ENCODE peak calls at places on chromosomes 13 and 19, in nine cellular contexts. Q is IMR-90, X is AG04450, H is brain microvascular endothelial cell, B is ovary, W is ascending aorta, D is HCT116, K is mesendoderm, E is body of pancreas. A is an unnamed sample.

GRCh38 chr19:45191324-45191845 is 12.8 kb downstream of the BLOC1S3 start:
- DNase-seq in D (no peak), E (no peak), K (no peak), H (no peak), X (no peak), B (no peak), W (no peak), Q (no peak), A (peak)

GRCh38 chr13:21259571-21260455 is 83.4 kb downstream of the MRPL57 start:
- DNase-seq in H (no peak), Q (no peak), B (no peak), W (no peak), E (no peak), X (no peak), K (no peak), D (no peak), A (no peak)

GRCh38 chr13:39485314-39485700 is 117.7 kb downstream of the LHFPL6 start:
- DNase-seq in Q (peak), X (no peak), E (no peak), D (no peak), W (no peak), B (no peak), H (no peak), K (peak), A (no peak)

GRCh38 chr19:58056261-58056660 is 2.8 kb upstream of the ZNF135 start:
- DNase-seq in X (no peak), D (no peak), B (no peak), Q (no peak), K (no peak), E (no peak), W (no peak), H (no peak), A (no peak)

GRCh38 chr19:15437355-15438123 is 12.2 kb downstream of the WIZ start:
- DNase-seq in E (no peak), Q (peak), W (no peak), H (no peak), D (no peak), K (no peak), B (no peak), X (no peak), A (no peak)

GRCh38 chr19:11446652-11447301 is 11.3 kb downstream of the PRKCSH start:
- DNase-seq in W (no peak), K (peak), H (no peak), X (no peak), B (no peak), E (peak), Q (no peak), D (no peak), A (no peak)

GRCh38 chr13:79423801-79424642 is 18.0 kb upstream of the RBM26 start:
- DNase-seq in Q (peak), H (no peak), X (peak), K (peak), E (no peak), B (no peak), D (peak), W (no peak), A (no peak)

GRCh38 chr19:17469092-17469370 is 1.3 kb upstream of the SLC27A1 start:
- DNase-seq in Q (peak), E (no peak), B (no peak), H (no peak), D (no peak), W (no peak), X (no peak), K (no peak), A (no peak)

GRCh38 chr13:113123226-113124150 is 889 bp downstream of the F10 start:
- DNase-seq in K (peak), W (peak), X (no peak), B (no peak), E (no peak), D (no peak), Q (no peak), H (no peak), A (no peak)

GRCh38 chr13:48236528-48237353 is 3.7 kb downstream of the ITM2B start:
- DNase-seq in E (no peak), W (no peak), Q (no peak), H (no peak), K (peak), B (no peak), D (no peak), X (no peak), A (no peak)

GRCh38 chr19:41427647-41428480 is 690 bp upstream of the B3GNT8 start:
- DNase-seq in E (peak), D (no peak), W (no peak), K (peak), H (no peak), Q (no peak), X (no peak), B (no peak), A (peak)

GRCh38 chr19:50729894-50730293 is 6.7 kb downstream of the CLEC11A start:
- DNase-seq in D (no peak), H (no peak), K (no peak), Q (no peak), B (no peak), E (no peak), W (no peak), X (no peak), A (no peak)

GRCh38 chr13:74974234-74974879 is 507.6 kb downstream of the TBC1D4 start:
- DNase-seq in H (no peak), K (no peak), X (no peak), Q (no peak), W (no peak), E (no peak), D (no peak), B (no peak), A (no peak)

GRCh38 chr13:25654332-25654731 is 282.6 kb downstream of the ATP8A2 start:
- DNase-seq in D (no peak), K (no peak), H (no peak), E (no peak), W (no peak), Q (no peak), X (no peak), B (no peak), A (no peak)

GRCh38 chr19:34504273-34504808 is 22.8 kb downstream of the WTIP start:
- DNase-seq in B (no peak), D (no peak), H (no peak), Q (no peak), X (no peak), K (no peak), W (no peak), E (no peak), A (no peak)

GRCh38 chr13:50914301-50914700 is 4.7 kb downstream of the RNASEH2B start:
- DNase-seq in K (no peak), E (no peak), X (no peak), H (no peak), W (no peak), D (no peak), B (no peak), Q (no peak), A (no peak)

GRCh38 chr19:54390942-54391577 is 24.2 kb upstream of the TTYH1 start:
- DNase-seq in B (peak), H (peak), Q (peak), D (peak), E (peak), K (peak), X (peak), W (no peak), A (no peak)

GRCh38 chr13:108597943-108598342 is 31.5 kb upstream of the MYO16 start:
- DNase-seq in D (no peak), X (no peak), B (no peak), K (no peak), Q (no peak), W (no peak), H (peak), E (no peak), A (no peak)

GRCh38 chr13:34967851-34968562 is 25.9 kb downstream of the NBEA start:
- DNase-seq in H (no peak), X (no peak), Q (no peak), W (no peak), B (no peak), K (no peak), E (no peak), D (no peak), A (peak)

GRCh38 chr13:23984541-23984940 is 87.2 kb upstream of the C1QTNF9B start:
- DNase-seq in B (no peak), X (no peak), Q (no peak), K (no peak), W (no peak), D (no peak), E (peak), H (no peak), A (peak)

GRCh38 chr19:29013988-29014387 is 199.0 kb downstream of the UQCRFS1 start:
- DNase-seq in Q (no peak), H (no peak), D (no peak), W (no peak), E (no peak), X (no peak), B (no peak), K (no peak), A (no peak)

GRCh38 chr19:49823472-49823871 is 5.4 kb downstream of the MED25 start:
- DNase-seq in D (no peak), E (no peak), H (no peak), K (no peak), B (no peak), Q (no peak), X (no peak), W (no peak), A (no peak)

GRCh38 chr19:10009269-10009665 is 1.0 kb downstream of the COL5A3 start:
- DNase-seq in D (no peak), H (peak), E (peak), W (peak), K (peak), X (peak), B (peak), Q (peak), A (no peak)

GRCh38 chr19:57778358-57778757 is 8.9 kb downstream of the ZNF586 start:
- DNase-seq in B (no peak), W (no peak), H (no peak), X (no peak), K (no peak), D (no peak), Q (no peak), E (no peak), A (no peak)

GRCh38 chr13:99313473-99313872 is 6.3 kb upstream of the GPR183 start:
- DNase-seq in X (no peak), Q (no peak), K (peak), W (no peak), H (no peak), B (no peak), E (no peak), D (no peak), A (no peak)

GRCh38 chr19:50906217-50906616 is 5.0 kb downstream of the KLK4 start:
- DNase-seq in H (no peak), K (peak), Q (no peak), X (no peak), E (peak), B (no peak), D (no peak), W (no peak), A (no peak)

GRCh38 chr19:4058696-4059492 is 7.8 kb downstream of the ZBTB7A start:
- DNase-seq in K (no peak), D (no peak), W (no peak), Q (no peak), B (no peak), X (no peak), E (no peak), H (no peak), A (no peak)

GRCh38 chr19:1245884-1246816 is 2.2 kb upstream of the MIDN start:
- DNase-seq in K (no peak), X (no peak), B (peak), E (peak), Q (no peak), D (no peak), H (no peak), W (peak), A (no peak)

GRCh38 chr13:74406439-74406838 is 272.2 kb upstream of the KLF12 start:
- DNase-seq in E (no peak), Q (no peak), B (no peak), H (no peak), D (no peak), X (no peak), W (no peak), K (no peak), A (no peak)

GRCh38 chr13:74135306-74136088 is 1.3 kb upstream of the KLF12 start:
- DNase-seq in H (peak), D (no peak), B (peak), W (peak), Q (peak), X (no peak), E (peak), K (peak), A (peak)

GRCh38 chr13:79802389-79803140 is 321.6 kb downstream of the NDFIP2 start:
- DNase-seq in Q (no peak), B (no peak), H (no peak), E (no peak), W (no peak), D (no peak), X (no peak), K (no peak), A (no peak)

GRCh38 chr13:32211788-32212187 is 103.4 kb downstream of the ZAR1L start:
- DNase-seq in B (no peak), K (peak), W (no peak), E (no peak), Q (peak), D (no peak), X (peak), H (peak), A (no peak)

GRCh38 chr13:22800726-22801401 is 379.9 kb upstream of the SGCG start:
- DNase-seq in K (no peak), D (no peak), W (peak), Q (peak), H (no peak), E (no peak), X (no peak), B (no peak), A (peak)

DNA sequence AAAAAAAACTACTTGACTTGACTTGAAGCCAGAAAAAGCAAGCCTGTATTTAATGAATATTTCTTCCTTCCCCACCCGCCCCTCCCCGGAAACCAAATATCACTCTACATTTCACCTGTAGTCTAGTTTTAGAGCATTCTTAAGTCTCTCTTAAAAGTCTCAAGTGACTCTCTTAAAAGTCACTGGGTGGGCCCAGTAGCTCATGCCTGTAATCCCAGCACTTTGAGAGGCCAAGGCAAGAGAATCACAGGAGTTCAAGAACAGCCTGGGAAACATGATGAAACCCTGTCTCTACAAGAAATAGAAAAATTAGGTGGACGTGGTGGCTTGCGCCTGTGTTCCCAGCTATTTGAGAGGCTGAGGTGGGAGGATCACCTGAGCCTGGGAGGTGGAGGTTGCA is 72.0 kb downstream of the TSC22D1 start:
- DNase-seq in K (no peak), H (no peak), Q (no peak), B (no peak), W (no peak), X (no peak), D (no peak), E (no peak), A (no peak)
- H3K27ac ChIP-seq in K (no peak), H (no peak), Q (no peak), B (no peak), W (no peak), X (no peak), D (no peak), E (no peak), A (no peak)

GRCh38 chr13:95391325-95391724 is 90.1 kb upstream of the ABCC4 start:
- DNase-seq in H (no peak), Q (no peak), W (no peak), D (no peak), E (no peak), X (no peak), K (no peak), B (no peak), A (no peak)
- H3K27ac ChIP-seq in H (no peak), Q (no peak), W (no peak), D (no peak), E (no peak), X (no peak), K (no peak), B (no peak), A (no peak)

GRCh38 chr19:46574533-46574932 is 26.6 kb upstream of the CALM3 start:
- DNase-seq in X (no peak), B (no peak), H (no peak), K (peak), E (no peak), W (no peak), D (no peak), Q (no peak), A (no peak)
- H3K27ac ChIP-seq in X (no peak), B (no peak), H (no peak), K (no peak), E (no peak), W (no peak), D (no peak), Q (no peak), A (no peak)

GRCh38 chr19:2458054-2458453 is 1.3 kb upstream of the LMNB2 start:
- DNase-seq in H (no peak), B (no peak), D (no peak), Q (no peak), W (no peak), E (no peak), X (no peak), K (no peak), A (no peak)

GRCh38 chr19:2464389-2464788 is 7.6 kb upstream of the LMNB2 start:
- DNase-seq in E (no peak), K (no peak), Q (no peak), X (no peak), B (no peak), D (no peak), W (no peak), H (no peak), A (no peak)

GRCh38 chr19:2460245-2460644 is 3.5 kb upstream of the LMNB2 start:
- DNase-seq in Q (no peak), B (no peak), W (no peak), H (no peak), K (no peak), X (no peak), E (no peak), D (no peak), A (no peak)

GRCh38 chr19:2461751-2462634 is 5.2 kb upstream of the LMNB2 start:
- DNase-seq in X (no peak), Q (peak), K (peak), W (no peak), D (peak), B (peak), H (no peak), E (peak), A (no peak)

GRCh38 chr19:2462635-2463421 is 6.1 kb upstream of the LMNB2 start:
- DNase-seq in B (peak), Q (peak), X (peak), D (peak), E (peak), H (peak), K (peak), W (peak), A (peak)
- H3K27ac ChIP-seq in B (no peak), Q (peak), X (peak), D (peak), E (no peak), H (no peak), K (peak), W (peak), A (peak)

GRCh38 chr13:33520480-33520839 is 234.9 kb upstream of the STARD13 start:
- DNase-seq in E (no peak), B (no peak), Q (no peak), X (no peak), H (no peak), K (no peak), D (no peak), W (no peak), A (no peak)

GRCh38 chr13:33531484-33531883 is 245.9 kb upstream of the STARD13 start:
- DNase-seq in W (no peak), B (no peak), D (no peak), X (no peak), K (no peak), H (no peak), Q (no peak), E (no peak), A (no peak)

GRCh38 chr13:33526718-33527117 is 241.2 kb upstream of the STARD13 start:
- DNase-seq in K (no peak), W (no peak), E (no peak), D (no peak), Q (no peak), B (no peak), H (no peak), X (no peak), A (no peak)

GRCh38 chr13:33524086-33524485 is 238.5 kb upstream of the STARD13 start:
- DNase-seq in H (peak), K (no peak), E (peak), W (no peak), B (no peak), Q (peak), X (peak), D (no peak), A (peak)

DNA sequence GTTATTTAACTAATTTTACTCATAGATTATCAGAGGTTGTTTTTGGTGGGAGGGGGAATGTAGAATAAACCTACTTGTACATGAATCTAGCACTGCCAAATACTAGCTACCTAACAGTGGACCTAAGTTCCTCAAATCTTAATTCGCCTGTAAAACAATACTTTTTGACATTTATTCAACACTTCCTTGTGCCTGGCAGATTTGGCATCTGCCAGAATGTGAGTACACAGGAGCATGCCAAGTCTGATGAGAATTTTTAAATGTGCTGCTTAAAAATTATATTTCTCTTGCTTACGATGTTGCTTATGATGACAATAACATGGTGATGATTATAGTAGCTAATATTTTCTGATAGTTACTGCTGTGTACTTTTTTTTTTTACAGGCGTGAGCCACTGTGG is 240.2 kb upstream of the STARD13 start:
- DNase-seq in K (no peak), X (no peak), E (no peak), H (no peak), W (no peak), D (no peak), Q (no peak), B (no peak), A (no peak)
- H3K27ac ChIP-seq in K (no peak), X (no peak), E (no peak), H (no peak), W (peak), D (no peak), Q (no peak), B (no peak), A (no peak)